ENCODE peak calls at places on chromosome 1, in six cellular contexts. W, X, E, L, K and Y are unnamed samples.

GRCh38 chr1:103371234-103371633 is 154.3 kb upstream of the RNPC3 start:
- DNase-seq in L (no peak), X (no peak), E (no peak), K (no peak), W (peak; percentile 19), Y (no peak)

GRCh38 chr1:48194801-48195200 is 27.7 kb upstream of the SLC5A9 start:
- DNase-seq in E (no peak), L (no peak), W (no peak), K (no peak), X (no peak), Y (no peak)

GRCh38 chr1:92503043-92503925 is 16.6 kb upstream of the GFI1 start:
- DNase-seq in W (no peak), X (no peak), L (no peak), K (no peak), E (no peak), Y (no peak)

GRCh38 chr1:210438928-210439841 is 110.5 kb downstream of the HHAT start:
- DNase-seq in L (no peak), X (peak; percentile 49), E (no peak), W (no peak), K (no peak), Y (no peak)

GRCh38 chr1:20359451-20360330 is 69.0 kb downstream of the VWA5B1 start:
- DNase-seq in W (no peak), X (no peak), E (no peak), L (no peak), K (no peak), Y (no peak)

GRCh38 chr1:226938903-226939438 is 1.1 kb upstream of the COQ8A start:
- DNase-seq in L (no peak), X (peak; percentile 66), E (no peak), W (no peak), K (no peak), Y (peak; percentile 17)

GRCh38 chr1:244980605-244981004 is 116.3 kb upstream of the HNRNPU start:
- DNase-seq in L (no peak), K (no peak), W (no peak), X (no peak), E (no peak), Y (no peak)

GRCh38 chr1:85245456-85245855 is 14.0 kb downstream of the C1orf52 start:
- DNase-seq in X (no peak), L (no peak), E (no peak), K (no peak), W (no peak), Y (no peak)

GRCh38 chr1:54105736-54106269 is 47.0 kb downstream of the CDCP2 start:
- DNase-seq in L (no peak), K (no peak), E (no peak), X (peak; percentile 25), W (no peak), Y (no peak)

GRCh38 chr1:62687903-62688686 is at the start of gene DOCK7:
- DNase-seq in W (peak; percentile 87), E (peak; percentile 84), L (peak; percentile 95), K (peak; percentile 70), X (peak; percentile 83), Y (peak; percentile 86)

GRCh38 chr1:109923131-109923945 is 12.7 kb downstream of the CSF1 start:
- DNase-seq in K (no peak), L (peak; percentile 88), X (no peak), E (no peak), W (no peak), Y (no peak)

GRCh38 chr1:208051651-208052050 is 140.7 kb upstream of the CD34 start:
- DNase-seq in K (no peak), L (no peak), X (no peak), W (no peak), E (no peak), Y (no peak)

GRCh38 chr1:40824591-40825429 is 37.4 kb downstream of the CITED4 start:
- DNase-seq in L (peak; percentile 65), E (no peak), X (peak; percentile 32), K (no peak), W (no peak), Y (no peak)

GRCh38 chr1:205547932-205548827 is 43.7 kb downstream of the CDK18 start:
- DNase-seq in K (no peak), E (no peak), L (no peak), W (peak; percentile 40), X (no peak), Y (no peak)

GRCh38 chr1:19042675-19043578 is 86.5 kb upstream of the IFFO2 start:
- DNase-seq in K (no peak), X (no peak), E (no peak), L (peak; percentile 73), W (no peak), Y (peak; percentile 38)

GRCh38 chr1:21781971-21782867 is 730 bp downstream of the USP48 start:
- DNase-seq in K (no peak), W (peak; percentile 73), E (no peak), L (peak; percentile 82), X (peak; percentile 56), Y (no peak)

GRCh38 chr1:155254714-155255242 is 505 bp downstream of the ENTREP3 start:
- DNase-seq in L (peak; percentile 66), E (no peak), K (peak; percentile 67), X (no peak), W (peak; percentile 71), Y (peak; percentile 77)

GRCh38 chr1:229224308-229224707 is 46.6 kb upstream of the RAB4A start:
- DNase-seq in K (no peak), W (no peak), L (no peak), E (no peak), X (peak; percentile 62), Y (no peak)

GRCh38 chr1:166145496-166145895 is 21.3 kb downstream of the FAM78B start:
- DNase-seq in W (no peak), E (no peak), X (no peak), L (no peak), K (no peak), Y (no peak)

GRCh38 chr1:183025782-183026774 is 2.9 kb downstream of the LAMC1 start:
- DNase-seq in K (no peak), W (no peak), L (no peak), X (peak; percentile 43), E (no peak), Y (no peak)

GRCh38 chr1:30263405-30263804 is 460.0 kb downstream of the MATN1 start:
- DNase-seq in L (no peak), W (no peak), X (no peak), E (no peak), K (no peak), Y (no peak)

GRCh38 chr1:4659247-4659646 is 4.8 kb downstream of the AJAP1 start:
- DNase-seq in E (no peak), X (no peak), K (no peak), L (no peak), W (peak; percentile 12), Y (no peak)

GRCh38 chr1:158793604-158794003 is 12.6 kb upstream of the OR6N2 start:
- DNase-seq in K (no peak), X (no peak), L (peak; percentile 82), W (no peak), E (no peak), Y (no peak)

GRCh38 chr1:9844106-9844505 is 20.3 kb upstream of the CLSTN1 start:
- DNase-seq in E (no peak), L (peak; percentile 36), W (peak; percentile 40), K (no peak), X (no peak), Y (no peak)

DNA sequence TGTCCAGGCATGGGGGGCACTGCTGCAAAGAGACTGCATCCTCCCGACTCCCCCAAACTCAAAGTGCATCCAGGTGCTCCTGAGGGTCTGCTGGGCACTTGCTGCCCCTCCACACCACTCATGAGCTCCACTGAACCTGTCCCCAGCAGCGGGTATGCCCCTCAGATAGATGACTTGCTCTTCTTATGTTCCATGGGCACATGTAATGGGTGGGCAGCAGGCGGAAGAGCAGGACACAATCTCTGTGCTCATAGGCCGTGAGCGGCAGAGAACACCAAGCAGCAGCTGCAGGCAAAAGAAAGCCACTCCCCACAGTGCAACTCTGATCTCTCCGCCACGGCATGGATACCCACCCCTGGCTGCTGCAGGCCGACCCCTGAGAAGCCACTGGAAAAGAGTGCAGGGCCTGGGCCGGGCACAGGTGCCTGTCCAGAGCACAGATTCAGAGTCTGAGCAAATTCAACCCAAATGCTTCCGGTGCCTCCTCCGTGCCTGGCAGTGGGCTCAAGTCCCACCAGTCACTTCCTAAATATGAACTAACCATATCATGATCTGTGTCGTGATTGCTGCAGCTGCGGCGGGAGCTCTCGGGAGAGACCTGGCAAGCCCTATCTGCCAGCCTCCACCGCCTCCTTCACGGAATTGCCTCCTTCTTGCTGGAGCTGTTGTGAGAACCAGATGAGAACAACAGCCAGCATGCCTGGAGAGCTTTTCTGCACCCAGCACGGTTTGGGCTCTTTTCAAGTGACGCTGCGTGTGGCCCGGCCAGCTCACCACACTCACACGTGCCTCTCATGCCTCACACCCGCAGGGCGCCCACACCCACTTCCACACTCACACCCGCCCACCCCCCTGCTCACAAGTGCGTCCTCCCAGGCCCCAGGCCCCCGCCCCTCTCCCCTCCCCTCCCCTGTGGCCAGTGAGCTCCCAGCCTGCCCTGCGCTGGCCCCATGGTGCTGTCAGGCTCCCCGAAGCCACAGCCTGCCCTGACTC is 135.5 kb upstream of the RUNX3 start:
- DNase-seq in X (peak; percentile 57), K (no peak), L (no peak), E (no peak), W (no peak), Y (no peak)
- TF ChIP-seq CTCF in X (no peak), K (no peak), L (no peak), E (no peak), W (no peak), Y (no peak)

DNA sequence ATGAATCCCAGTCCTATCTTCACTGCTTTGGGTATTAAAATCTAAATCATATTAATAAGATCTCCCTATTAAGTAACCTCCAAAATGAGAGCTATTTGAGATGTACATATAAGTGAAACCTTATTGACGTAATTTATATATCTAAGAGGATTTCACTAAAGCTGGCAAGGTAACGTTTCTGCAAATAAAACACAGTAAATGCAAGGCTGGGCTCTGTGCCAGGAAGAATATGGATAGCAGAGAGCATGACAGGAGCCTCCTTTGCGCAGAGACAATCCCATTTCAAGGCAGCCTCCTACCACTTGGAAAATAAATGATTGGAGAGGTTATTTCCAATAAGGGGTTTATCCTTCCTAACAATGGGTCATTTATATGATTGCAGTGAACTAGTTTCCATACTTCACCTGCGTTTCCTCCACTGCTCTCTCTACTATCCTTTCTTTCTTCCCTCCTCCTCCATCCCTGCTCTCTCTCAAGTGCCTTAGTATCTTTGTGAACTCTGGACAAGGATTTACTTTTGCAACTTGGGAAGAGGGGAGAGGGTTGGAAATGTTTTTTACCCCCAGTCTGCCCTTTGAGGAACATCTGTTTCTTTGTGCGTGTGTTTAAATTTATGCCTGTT is 3.0 kb upstream of the NFIA start:
- DNase-seq in W (no peak), X (no peak), K (peak; percentile 60), L (no peak), E (no peak), Y (no peak)
- H3K4me3 ChIP-seq in W (peak overlapping the region; percentile 90), X (no peak overlapping the region), K (no peak overlapping the region), L (peak overlapping the region; percentile 71), E (peak overlapping the region; percentile 88), Y (peak overlapping the region; percentile 93)

GRCh38 chr1:184324972-184325371 is 61.9 kb upstream of the C1orf21 start:
- DNase-seq in L (no peak), W (no peak), X (no peak), K (no peak), E (no peak), Y (no peak)
- H3K27ac ChIP-seq in L (no peak overlapping the region), W (no peak overlapping the region), X (no peak overlapping the region), K (no peak overlapping the region), E (peak overlapping the region; percentile 23), Y (no peak overlapping the region)

DNA sequence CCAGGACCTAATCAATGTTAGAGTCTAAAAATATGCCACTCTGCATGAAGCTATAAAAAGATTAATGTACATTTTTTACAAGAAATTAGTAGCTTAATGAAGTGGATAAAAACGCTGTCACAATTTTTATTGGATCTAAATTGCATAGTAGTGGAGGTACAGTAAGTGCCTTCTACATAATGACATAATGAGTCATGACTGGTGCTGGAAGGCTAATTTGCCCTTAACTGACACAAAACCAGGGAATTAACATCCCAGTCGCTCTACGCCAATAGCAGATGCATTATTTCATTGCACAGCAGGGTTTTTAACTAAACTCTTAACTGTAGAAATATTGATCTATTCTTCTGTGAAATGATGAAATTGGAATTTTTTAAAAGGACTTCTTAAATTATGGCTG is 33.3 kb downstream of the RRAGC start:
- DNase-seq in E (no peak), X (no peak), L (no peak), W (no peak), K (no peak), Y (no peak)
- TF ChIP-seq CTCF in E (no peak), X (no peak), L (no peak), W (no peak), K (no peak), Y (no peak)